ENCODE peak calls at places on chromosomes 6 and 20, in six cellular contexts. One of them, this sample, is unnamed.

GRCh38 chr6:1082040-1082935 is 229.6 kb upstream of the FOXQ1 start:
- DNase-seq in smooth muscle cell of the brain vasculature: no peak
- DNase-seq in B cell: no peak
- DNase-seq in hypothalamus: no peak
- DNase-seq in type B pancreatic cell: no peak
- DNase-seq in stimulated activated CD8-positive, alpha-beta memory T cell treated with anti-CD3 and anti-CD28 coated beads, Interleukin-4, amount 100 ng/mL, for 24 hours: no peak
- DNase-seq in this sample: no peak

GRCh38 chr6:22231616-22232015 is 65.2 kb downstream of the PRL start:
- DNase-seq in type B pancreatic cell: no peak
- DNase-seq in hypothalamus: no peak
- DNase-seq in stimulated activated CD8-positive, alpha-beta memory T cell treated with anti-CD3 and anti-CD28 coated beads, Interleukin-4, amount 100 ng/mL, for 24 hours: no peak
- DNase-seq in smooth muscle cell of the brain vasculature: no peak
- DNase-seq in B cell: no peak
- DNase-seq in this sample: no peak

GRCh38 chr20:17687800-17688199 is 5.8 kb upstream of the RRBP1 start:
- DNase-seq in stimulated activated CD8-positive, alpha-beta memory T cell treated with anti-CD3 and anti-CD28 coated beads, Interleukin-4, amount 100 ng/mL, for 24 hours: no peak
- DNase-seq in type B pancreatic cell: no peak
- DNase-seq in B cell: no peak
- DNase-seq in smooth muscle cell of the brain vasculature: no peak
- DNase-seq in hypothalamus: no peak
- DNase-seq in this sample: no peak

GRCh38 chr6:158387578-158387977 is 75.3 kb downstream of the TULP4 start:
- DNase-seq in stimulated activated CD8-positive, alpha-beta memory T cell treated with anti-CD3 and anti-CD28 coated beads, Interleukin-4, amount 100 ng/mL, for 24 hours: no peak
- DNase-seq in type B pancreatic cell: no peak
- DNase-seq in B cell: no peak
- DNase-seq in smooth muscle cell of the brain vasculature: no peak
- DNase-seq in hypothalamus: no peak
- DNase-seq in this sample: no peak

GRCh38 chr6:116697475-116697874 is 16.5 kb downstream of the KPNA5 start:
- DNase-seq in smooth muscle cell of the brain vasculature: no peak
- DNase-seq in B cell: no peak
- DNase-seq in hypothalamus: no peak
- DNase-seq in stimulated activated CD8-positive, alpha-beta memory T cell treated with anti-CD3 and anti-CD28 coated beads, Interleukin-4, amount 100 ng/mL, for 24 hours: no peak
- DNase-seq in type B pancreatic cell: no peak
- DNase-seq in this sample: no peak

GRCh38 chr6:56996401-56996800 is 41.5 kb downstream of the BEND6 start:
- DNase-seq in B cell: no peak
- DNase-seq in stimulated activated CD8-positive, alpha-beta memory T cell treated with anti-CD3 and anti-CD28 coated beads, Interleukin-4, amount 100 ng/mL, for 24 hours: no peak
- DNase-seq in smooth muscle cell of the brain vasculature: no peak
- DNase-seq in type B pancreatic cell: no peak
- DNase-seq in hypothalamus: no peak
- DNase-seq in this sample: no peak

GRCh38 chr6:71394001-71394432 is 105.4 kb downstream of the OGFRL1 start:
- DNase-seq in type B pancreatic cell: no peak
- DNase-seq in smooth muscle cell of the brain vasculature: no peak
- DNase-seq in hypothalamus: no peak
- DNase-seq in stimulated activated CD8-positive, alpha-beta memory T cell treated with anti-CD3 and anti-CD28 coated beads, Interleukin-4, amount 100 ng/mL, for 24 hours: no peak
- DNase-seq in B cell: no peak
- DNase-seq in this sample: no peak

GRCh38 chr6:1263039-1263849 is 48.7 kb upstream of the FOXQ1 start:
- DNase-seq in type B pancreatic cell: no peak
- DNase-seq in hypothalamus: no peak
- DNase-seq in stimulated activated CD8-positive, alpha-beta memory T cell treated with anti-CD3 and anti-CD28 coated beads, Interleukin-4, amount 100 ng/mL, for 24 hours: no peak
- DNase-seq in B cell: no peak
- DNase-seq in smooth muscle cell of the brain vasculature: no peak
- DNase-seq in this sample: no peak

GRCh38 chr6:168032383-168032760 is 34.9 kb downstream of the KIF25 start:
- DNase-seq in stimulated activated CD8-positive, alpha-beta memory T cell treated with anti-CD3 and anti-CD28 coated beads, Interleukin-4, amount 100 ng/mL, for 24 hours: no peak
- DNase-seq in hypothalamus: no peak
- DNase-seq in type B pancreatic cell: no peak
- DNase-seq in B cell: no peak
- DNase-seq in smooth muscle cell of the brain vasculature: peak; percentile 33
- DNase-seq in this sample: no peak

GRCh38 chr6:152301806-152302568 is 335.2 kb downstream of the SYNE1 start:
- DNase-seq in hypothalamus: peak; percentile 88
- DNase-seq in smooth muscle cell of the brain vasculature: peak; percentile 80
- DNase-seq in B cell: peak; percentile 88
- DNase-seq in type B pancreatic cell: peak; percentile 91
- DNase-seq in stimulated activated CD8-positive, alpha-beta memory T cell treated with anti-CD3 and anti-CD28 coated beads, Interleukin-4, amount 100 ng/mL, for 24 hours: peak; percentile 84
- DNase-seq in this sample: peak; percentile 89

GRCh38 chr6:2630362-2630761 is 120.4 kb downstream of the MYLK4 start:
- DNase-seq in hypothalamus: no peak
- DNase-seq in smooth muscle cell of the brain vasculature: peak; percentile 93
- DNase-seq in B cell: no peak
- DNase-seq in stimulated activated CD8-positive, alpha-beta memory T cell treated with anti-CD3 and anti-CD28 coated beads, Interleukin-4, amount 100 ng/mL, for 24 hours: no peak
- DNase-seq in type B pancreatic cell: no peak
- DNase-seq in this sample: no peak

GRCh38 chr6:38997128-38997761 is 51.3 kb upstream of the GLP1R start:
- DNase-seq in stimulated activated CD8-positive, alpha-beta memory T cell treated with anti-CD3 and anti-CD28 coated beads, Interleukin-4, amount 100 ng/mL, for 24 hours: peak; percentile 24
- DNase-seq in B cell: no peak
- DNase-seq in hypothalamus: no peak
- DNase-seq in type B pancreatic cell: no peak
- DNase-seq in smooth muscle cell of the brain vasculature: no peak
- DNase-seq in this sample: peak; percentile 26

GRCh38 chr20:10783660-10784336 is 110.0 kb upstream of the JAG1 start:
- DNase-seq in type B pancreatic cell: no peak
- DNase-seq in smooth muscle cell of the brain vasculature: no peak
- DNase-seq in B cell: no peak
- DNase-seq in hypothalamus: no peak
- DNase-seq in stimulated activated CD8-positive, alpha-beta memory T cell treated with anti-CD3 and anti-CD28 coated beads, Interleukin-4, amount 100 ng/mL, for 24 hours: no peak
- DNase-seq in this sample: no peak

GRCh38 chr6:126307859-126308258 is 32.1 kb upstream of the CENPW start:
- DNase-seq in type B pancreatic cell: no peak
- DNase-seq in smooth muscle cell of the brain vasculature: peak; percentile 23
- DNase-seq in stimulated activated CD8-positive, alpha-beta memory T cell treated with anti-CD3 and anti-CD28 coated beads, Interleukin-4, amount 100 ng/mL, for 24 hours: no peak
- DNase-seq in B cell: no peak
- DNase-seq in hypothalamus: peak; percentile 9
- DNase-seq in this sample: no peak

This sample was measured in left ventricle myocardium inferior.